ENCODE peak calls at places on chromosome 4, in eight cellular contexts. F is ELF-1; T is CD4-positive, alpha-beta T cell; J is activated T-cell treated with anti-CD3 and anti-CD28 coated beads for 48 hours; M is H54; C is mucosa of descending colon; Q is CD4-positive, CD25-positive, alpha-beta regulatory T cell; E is aorta. O is an unnamed sample.

GRCh38 chr4:70833701-70834100 is 6.0 kb downstream of the GRSF1 start:
- DNase-seq in F (no peak), T (no peak), J (no peak), M (no peak), C (no peak), Q (no peak), E (no peak), O (no peak)

GRCh38 chr4:185767528-185767927 is 44.5 kb downstream of the SORBS2 start:
- DNase-seq in F (no peak), T (no peak), J (no peak), M (no peak), C (no peak), Q (no peak), E (no peak), O (no peak)

GRCh38 chr4:150140774-150141400 is 62.6 kb downstream of the DCLK2 start:
- DNase-seq in F (no peak), T (no peak), J (no peak), M (no peak), C (no peak), Q (no peak), E (no peak), O (no peak)

GRCh38 chr4:107989537-107990386 is at the start of gene HADH:
- DNase-seq in F (peak; percentile 95), T (peak; percentile 90), J (peak; percentile 94), M (peak; percentile 76), C (peak; percentile 96), Q (peak; percentile 95), E (peak; percentile 97), O (peak; percentile 94)

GRCh38 chr4:186297013-186297645 is 31.1 kb downstream of the F11 start:
- DNase-seq in F (peak; percentile 29), T (no peak), J (no peak), M (peak; percentile 12), C (peak; percentile 33), Q (peak; percentile 4), E (no peak), O (no peak)

GRCh38 chr4:81905966-81906365 is 434.3 kb upstream of the RASGEF1B start:
- DNase-seq in F (no peak), T (no peak), J (no peak), M (no peak), C (no peak), Q (no peak), E (no peak), O (no peak)

GRCh38 chr4:55435136-55435535 is 39.4 kb downstream of the TMEM165 start:
- DNase-seq in F (no peak), T (no peak), J (peak; percentile 12), M (no peak), C (no peak), Q (no peak), E (no peak), O (no peak)

GRCh38 chr4:68736813-68737212 is 66.4 kb upstream of the UGT2B15 start:
- DNase-seq in F (no peak), T (no peak), J (no peak), M (no peak), C (no peak), Q (no peak), E (no peak), O (no peak)

GRCh38 chr4:108596389-108596788 is 24.0 kb upstream of the RPL34 start:
- DNase-seq in F (no peak), T (no peak), J (no peak), M (no peak), C (no peak), Q (no peak), E (no peak), O (no peak)